ENCODE peak calls at places on chromosomes 12 and 14, in five cellular contexts. X is HepG2, U is K562, V is SK-N-SH, F is GM12878. K is an unnamed sample.

GRCh38 chr12:88035907-88036289 is 6.7 kb upstream of the C12orf50 start:
- DNase-seq in X (no peak), U (peak), V (no peak), F (no peak), K (no peak)

GRCh38 chr14:79967001-79967400 is 244.3 kb downstream of the DIO2 start:
- DNase-seq in X (no peak), U (no peak), V (no peak), F (no peak), K (no peak)

GRCh38 chr14:70635971-70636595 is 5.6 kb upstream of the TTC9 start:
- DNase-seq in X (peak), U (no peak), V (no peak), F (no peak), K (no peak)

GRCh38 chr14:91873476-91874265 is 6.3 kb upstream of the TC2N start:
- DNase-seq in X (no peak), U (no peak), V (no peak), F (peak), K (no peak)

GRCh38 chr14:23428686-23429495 is 6.6 kb downstream of the MYH7 start:
- DNase-seq in X (no peak), U (no peak), V (no peak), F (no peak), K (no peak)

GRCh38 chr14:33451211-33451610 is 499.7 kb downstream of the EGLN3 start:
- DNase-seq in X (peak), U (no peak), V (no peak), F (no peak), K (no peak)

GRCh38 chr14:63632932-63633514 is 8.6 kb downstream of the WDR89 start:
- DNase-seq in X (peak), U (peak), V (peak), F (no peak), K (peak)

GRCh38 chr12:22285871-22286270 is 48.6 kb downstream of the ST8SIA1 start:
- DNase-seq in X (no peak), U (no peak), V (no peak), F (no peak), K (no peak)

GRCh38 chr12:24920141-24920540 is 28.8 kb downstream of the BCAT1 start:
- DNase-seq in X (no peak), U (no peak), V (no peak), F (no peak), K (no peak)

GRCh38 chr12:6229823-6230222 is 29.6 kb downstream of the CD9 start:
- DNase-seq in X (peak), U (no peak), V (no peak), F (no peak), K (no peak)

GRCh38 chr14:35474323-35474722 is 59.6 kb upstream of the INSM2 start:
- DNase-seq in X (no peak), U (no peak), V (no peak), F (no peak), K (no peak)

GRCh38 chr12:46494424-46494823 is 121.9 kb upstream of the SLC38A2 start:
- DNase-seq in X (peak), U (no peak), V (no peak), F (no peak), K (peak)

GRCh38 chr14:20415723-20416622 is 2.7 kb upstream of the TEP1 start:
- DNase-seq in X (peak), U (peak), V (peak), F (peak), K (peak)

DNA sequence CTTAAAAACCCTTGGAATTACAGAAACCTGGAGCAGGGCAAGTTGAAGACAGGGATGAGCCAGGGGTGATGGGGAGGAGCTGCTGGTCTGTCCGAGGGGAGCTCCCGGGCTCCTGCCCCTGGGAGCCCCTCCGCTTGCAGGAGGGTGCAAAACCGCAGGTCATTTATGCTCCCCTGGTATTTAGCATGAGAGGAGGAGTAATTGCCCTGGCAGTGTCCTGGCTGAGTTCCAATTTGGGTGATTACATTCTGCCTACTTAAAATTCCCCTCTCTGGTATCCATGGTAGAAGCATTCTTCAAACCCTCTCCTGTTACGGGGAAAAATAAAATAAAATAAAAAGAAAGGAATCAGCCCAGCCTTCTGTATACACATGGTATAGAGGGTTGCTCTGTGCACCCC is 61.7 kb upstream of the VRK1 start:
- DNase-seq in X (no peak), U (no peak), V (peak), F (no peak), K (no peak)
- TF ChIP-seq REST in X (no peak), U (no peak), V (no peak), F (no peak), K (no peak)

DNA sequence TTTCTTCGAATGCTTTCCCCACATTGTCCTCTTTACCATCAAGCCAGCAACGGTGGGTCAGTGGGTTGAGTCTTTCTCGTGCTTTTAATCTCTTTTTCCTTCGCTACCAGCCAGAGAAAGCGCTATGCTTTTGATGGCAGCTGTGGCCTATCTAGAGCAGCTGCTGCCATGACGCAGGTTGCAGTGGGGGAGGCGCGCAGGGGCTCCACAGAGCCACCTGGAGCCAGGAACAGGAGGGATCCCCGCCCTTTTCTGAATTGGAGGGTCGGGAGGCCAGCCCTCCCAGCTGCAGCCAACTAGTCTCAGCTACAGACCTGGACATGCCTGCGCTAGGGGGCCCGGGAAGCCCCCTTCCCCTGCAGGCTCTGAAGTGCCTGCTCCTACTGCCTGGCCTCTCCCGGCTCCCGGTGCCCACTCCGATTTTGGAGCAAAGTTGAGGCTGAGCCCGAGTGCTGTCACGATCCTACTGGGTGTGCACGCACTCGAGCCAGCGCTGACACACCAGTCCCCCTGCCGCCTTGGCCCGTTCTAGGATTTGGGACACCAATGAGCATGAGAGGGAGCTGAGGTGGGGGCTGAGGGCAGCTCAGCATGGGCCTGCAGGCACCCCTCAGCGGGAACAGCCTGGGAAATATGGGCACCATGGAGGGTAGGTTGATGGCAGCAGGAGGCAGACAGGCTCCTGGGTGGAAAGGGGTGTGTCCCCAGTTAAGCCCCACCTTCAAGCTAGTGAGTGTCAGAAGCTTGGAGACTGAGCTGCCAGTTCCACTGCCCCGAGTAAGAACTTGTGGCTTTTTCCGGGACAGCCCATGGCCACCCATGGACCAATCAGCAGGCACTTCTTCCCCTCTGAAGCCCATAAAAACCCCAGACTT is 784.2 kb downstream of the SLC6A15 start:
- DNase-seq in X (no peak), U (peak), V (no peak), F (no peak), K (no peak)
- TF ChIP-seq USF2 in X (no peak), U (no peak), V (no peak), F (no peak), K (no peak)

DNA sequence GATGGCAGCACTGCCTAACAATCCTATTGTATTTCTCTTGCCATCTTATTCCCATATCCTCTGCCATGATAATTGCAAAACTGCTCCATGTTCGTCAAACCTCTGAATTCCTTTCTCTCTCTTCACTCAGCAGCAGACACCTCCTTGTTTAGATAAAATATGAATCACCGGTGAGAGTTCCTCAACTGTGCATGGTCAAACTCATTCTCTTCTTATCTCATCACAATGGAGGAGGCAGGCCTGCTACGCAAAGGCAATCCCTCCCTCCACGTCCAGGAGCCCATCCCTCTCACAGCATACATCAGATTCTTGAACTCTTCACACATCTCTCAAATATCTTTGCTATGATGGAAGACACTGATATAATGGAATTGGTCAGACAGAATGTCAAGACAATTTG is 90.1 kb upstream of the DAAM1 start:
- DNase-seq in X (no peak), U (no peak), V (no peak), F (no peak), K (peak)
- TF ChIP-seq REST in X (no peak), U (no peak), V (no peak), F (no peak), K (no peak)

DNA sequence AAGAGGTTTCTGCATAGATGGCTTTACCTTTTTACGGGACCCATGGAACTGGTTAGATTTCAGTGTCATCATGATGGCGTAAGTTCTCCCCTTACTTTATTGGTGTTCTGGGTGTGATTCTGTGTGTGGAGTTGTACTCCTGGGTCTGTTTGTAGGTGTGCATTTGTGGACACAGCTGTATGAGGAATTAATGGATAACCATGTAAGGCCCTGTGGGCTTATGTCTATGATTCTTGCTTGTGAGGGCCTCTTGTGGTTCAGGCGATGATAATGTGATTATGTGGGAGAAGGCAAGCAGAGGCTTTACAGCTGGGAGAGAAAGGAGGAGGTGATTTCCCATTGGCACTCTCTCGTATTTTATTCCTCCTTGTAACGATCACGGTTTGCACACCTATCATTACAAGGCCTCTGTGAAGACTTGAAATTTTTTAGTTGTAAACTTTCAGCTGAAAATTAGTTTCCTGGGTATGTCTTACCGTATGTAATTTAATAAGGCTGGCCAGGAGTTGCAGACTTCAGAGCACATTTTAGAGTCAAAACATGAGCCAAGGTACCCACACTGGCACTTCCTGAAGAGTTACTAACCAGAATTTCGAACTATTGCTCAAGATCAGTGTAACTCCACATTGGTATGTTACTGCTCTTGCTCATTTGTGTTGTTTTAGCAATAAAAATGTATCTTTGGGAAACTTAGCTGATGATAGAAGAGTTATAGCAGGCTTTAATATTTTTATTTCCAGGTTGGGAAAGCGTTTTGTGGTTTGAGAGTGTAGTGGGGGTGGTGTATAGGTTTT is 96.3 kb downstream of the SCN8A start:
- DNase-seq in X (no peak), U (no peak), V (no peak), F (no peak), K (no peak)
- TF ChIP-seq USF2 in X (no peak), U (no peak), V (no peak), F (no peak), K (no peak)

GRCh38 chr14:74248036-74248435 is 8.8 kb downstream of the VSX2 start:
- DNase-seq in X (no peak), U (no peak), V (no peak), F (no peak), K (no peak)
- TF ChIP-seq REST in X (no peak), U (no peak), V (no peak), F (no peak), K (no peak)

DNA sequence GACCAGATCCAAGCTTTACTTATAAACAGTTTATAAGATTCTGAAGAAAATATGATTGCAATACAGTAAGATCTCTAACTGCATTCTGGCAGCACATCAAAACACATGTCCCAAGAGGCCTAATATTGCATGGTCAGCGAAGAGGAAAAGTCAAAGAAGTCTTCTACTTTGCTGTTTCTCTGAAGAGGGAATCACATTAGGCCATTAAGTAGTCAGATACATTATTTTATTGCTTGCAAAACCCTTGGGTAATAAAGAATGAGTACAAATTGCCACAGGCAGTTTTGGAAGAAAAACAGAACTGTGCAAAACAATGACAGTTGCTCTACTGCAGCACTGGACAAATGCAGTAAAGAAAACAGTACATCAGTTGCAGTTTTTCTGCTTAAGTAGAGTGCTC is 211.9 kb downstream of the MED13L start:
- DNase-seq in X (no peak), U (no peak), V (no peak), F (no peak), K (no peak)
- TF ChIP-seq USF2 in X (no peak), U (no peak), V (no peak), F (no peak), K (no peak)

DNA sequence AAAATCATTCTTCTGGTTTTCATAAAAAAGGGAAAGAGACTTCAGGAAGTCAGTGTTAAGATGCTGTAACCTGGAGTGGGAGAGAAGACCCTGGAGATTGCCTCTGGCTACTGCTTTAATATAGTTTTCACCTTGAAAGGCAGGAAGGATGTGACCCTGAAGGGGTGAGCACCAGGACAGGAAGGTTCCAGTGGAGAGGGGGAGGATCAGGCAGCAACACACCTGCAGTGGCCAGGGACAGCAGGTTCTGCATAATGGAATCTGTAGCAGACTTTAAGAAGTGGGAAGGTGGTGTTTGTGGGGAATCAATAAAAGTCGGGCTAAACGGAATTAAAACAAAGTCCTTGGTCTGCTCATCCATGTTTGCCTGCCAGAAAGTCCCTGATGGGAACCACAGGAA is 6.3 kb upstream of the HEATR5A start:
- DNase-seq in X (no peak), U (no peak), V (no peak), F (no peak), K (no peak)
- TF ChIP-seq REST in X (no peak), U (no peak), V (no peak), F (no peak), K (no peak)

DNA sequence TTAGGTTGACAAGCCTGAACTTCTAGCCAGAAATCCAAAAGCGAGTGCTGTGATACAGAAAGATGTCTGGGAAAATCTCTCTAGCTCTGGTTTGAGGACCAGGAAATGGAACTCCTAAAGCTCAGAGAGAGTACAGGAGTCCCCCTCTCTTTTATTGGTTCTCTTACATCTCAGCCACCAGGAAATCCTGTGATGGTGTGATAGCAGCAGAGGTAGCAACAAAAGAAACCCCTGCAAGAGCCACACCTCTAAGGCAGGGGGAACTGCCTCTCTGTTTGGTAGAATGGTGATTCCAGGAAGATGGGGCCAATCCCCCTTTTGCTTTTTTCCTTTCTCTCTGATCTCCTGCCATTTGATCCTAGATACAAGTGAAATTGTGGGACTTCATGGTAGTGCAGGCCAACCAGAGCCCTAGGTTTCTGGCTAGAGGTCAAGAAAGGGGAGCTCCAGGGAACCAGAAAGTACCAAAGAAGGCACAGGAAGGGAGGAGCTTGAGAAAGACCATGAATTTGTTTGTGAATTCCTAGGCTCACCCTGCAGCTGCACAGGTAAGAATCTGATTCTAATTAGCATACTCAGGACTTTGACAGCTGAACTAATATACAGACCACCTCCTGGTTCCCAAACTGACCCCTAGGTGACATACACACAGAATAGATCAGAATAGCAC is 88.5 kb downstream of the PAPLN start:
- DNase-seq in X (no peak), U (peak), V (no peak), F (no peak), K (no peak)
- TF ChIP-seq USF2 in X (no peak), U (no peak), V (no peak), F (no peak), K (no peak)

DNA sequence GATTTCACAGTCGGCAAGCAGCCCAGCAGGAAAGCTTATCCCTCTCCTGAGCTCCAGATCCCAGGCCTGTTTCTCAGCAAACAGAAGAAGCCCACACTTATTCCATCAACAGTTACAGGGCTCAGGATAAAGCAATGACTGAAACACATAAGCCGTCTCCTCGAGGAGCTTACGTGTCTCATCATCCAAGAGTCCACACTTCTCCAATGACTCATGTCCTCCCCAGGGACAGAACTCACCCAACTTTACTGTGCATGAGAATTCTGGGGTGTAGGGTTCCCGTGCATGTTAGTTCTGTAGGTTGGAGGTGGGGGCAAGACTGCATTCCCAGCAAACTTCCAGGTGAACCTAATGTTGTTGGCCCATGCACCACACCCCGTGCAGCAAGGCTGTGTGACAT is 31.1 kb downstream of the GSC start:
- DNase-seq in X (no peak), U (no peak), V (no peak), F (no peak), K (no peak)
- TF ChIP-seq REST in X (no peak), U (no peak), V (no peak), F (no peak), K (no peak)